ENCODE peak calls at places on chromosomes 16 and 17, in five cellular contexts. J, T, X, L and R are unnamed samples.
A peak's percentile ranks its signal among the peaks of the same experiment; 100 is the strongest.

GRCh38 chr17:28747046-28747691 is 3.4 kb downstream of the TRAF4 start:
- DNase-seq in J (no peak), T (no peak), X (no peak), L (peak; percentile 71), R (no peak)

GRCh38 chr16:52069866-52070265 is 477.1 kb downstream of the TOX3 start:
- DNase-seq in J (no peak), T (peak; percentile 11), X (no peak), L (peak; percentile 71), R (peak; percentile 11)

GRCh38 chr17:79340771-79341528 is 266.3 kb downstream of the ENGASE start:
- DNase-seq in J (no peak), T (no peak), X (no peak), L (no peak), R (no peak)

GRCh38 chr17:83116783-83117555 is 37.6 kb downstream of the METRNL start:
- DNase-seq in J (no peak), T (no peak), X (no peak), L (no peak), R (no peak)

GRCh38 chr16:69448470-69449193 is 24.2 kb downstream of the CYB5B start:
- DNase-seq in J (no peak), T (peak; percentile 67), X (peak; percentile 56), L (no peak), R (peak; percentile 18)

GRCh38 chr16:6317924-6318323 is 1014.7 kb upstream of the RBFOX1 start:
- DNase-seq in J (no peak), T (no peak), X (no peak), L (no peak), R (no peak)

GRCh38 chr16:3541527-3542152 is 35.6 kb downstream of the NLRC3 start:
- DNase-seq in J (no peak), T (no peak), X (no peak), L (no peak), R (no peak)

GRCh38 chr17:73861543-73861942 is 217.3 kb upstream of the SDK2 start:
- DNase-seq in J (no peak), T (no peak), X (no peak), L (no peak), R (no peak)

GRCh38 chr17:49906511-49907136 is 58.8 kb upstream of the TAC4 start:
- DNase-seq in J (no peak), T (no peak), X (no peak), L (no peak), R (no peak)

GRCh38 chr17:75854111-75854748 is 905 bp downstream of the WBP2 start:
- DNase-seq in J (no peak), T (peak; percentile 57), X (no peak), L (peak; percentile 71), R (peak; percentile 45)

GRCh38 chr17:47945080-47945479 is 3.7 kb downstream of the PNPO start:
- DNase-seq in J (no peak), T (no peak), X (no peak), L (no peak), R (no peak)
- TF ChIP-seq CTCF in J (no peak), T (no peak), X (no peak), L (no peak), R (no peak)

DNA sequence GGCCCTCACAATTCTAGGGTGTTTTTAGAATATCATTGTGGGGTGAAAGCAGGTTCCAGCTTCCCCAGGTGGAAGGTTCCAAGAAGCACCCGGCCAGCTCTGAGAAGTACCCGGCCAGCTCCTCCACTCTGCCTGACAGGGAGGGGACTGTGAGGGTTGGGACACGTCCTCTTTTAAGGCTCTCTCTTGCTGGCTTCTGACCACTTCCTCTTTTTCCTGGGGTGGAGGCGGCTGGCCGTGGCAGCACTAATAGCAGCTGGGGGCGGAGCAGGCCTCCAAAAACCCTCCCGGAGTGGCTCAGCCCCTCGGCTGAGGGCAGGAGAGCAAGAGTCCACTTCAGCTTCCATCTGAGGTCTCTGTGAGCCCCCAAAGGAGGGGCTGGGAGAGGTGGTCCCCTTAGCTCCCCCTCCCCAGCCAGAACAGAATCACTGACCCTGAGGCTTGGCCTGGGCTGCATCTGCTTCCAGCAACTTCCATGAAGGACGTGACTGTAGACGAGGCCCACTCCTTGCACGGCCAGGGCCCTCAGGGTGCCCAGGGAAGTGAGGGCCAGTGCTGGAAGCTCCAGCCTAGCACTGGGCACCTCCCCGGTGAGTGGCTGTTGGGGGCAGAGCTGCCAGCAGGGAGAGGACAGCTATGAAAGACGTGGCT is 26.7 kb upstream of the PLCG2 start:
- DNase-seq in J (no peak), T (no peak), X (no peak), L (no peak), R (no peak)
- H3K4me3 ChIP-seq in J (no peak overlapping the region), T (no peak overlapping the region), X (no peak overlapping the region), L (no peak overlapping the region), R (no peak overlapping the region)

GRCh38 chr17:68533887-68534700 is 21.9 kb downstream of the PRKAR1A start:
- DNase-seq in J (no peak), T (peak; percentile 50), X (no peak), L (no peak), R (peak; percentile 61)
- TF ChIP-seq CTCF in J (peak; percentile 57), T (peak; percentile 43), X (peak; percentile 9), L (peak; percentile 44), R (peak; percentile 47)

GRCh38 chr17:42997390-42997983 is 732 bp upstream of the RPL27 start:
- DNase-seq in J (no peak), T (no peak), X (no peak), L (no peak), R (no peak)
- H3K4me3 ChIP-seq in J (peak overlapping the region; percentile 28), T (peak overlapping the region; percentile 12), X (peak overlapping the region; percentile 32), L (no peak overlapping the region), R (peak overlapping the region; percentile 10)

GRCh38 chr17:68513932-68514331 is 1.7 kb downstream of the PRKAR1A start:
- DNase-seq in J (no peak), T (no peak), X (no peak), L (no peak), R (no peak)

GRCh38 chr17:68512967-68513474 is 791 bp downstream of the PRKAR1A start:
- DNase-seq in J (no peak), T (peak; percentile 43), X (no peak), L (peak; percentile 55), R (peak; percentile 55)

GRCh38 chr17:68511254-68511670 is 968 bp upstream of the PRKAR1A start:
- DNase-seq in J (no peak), T (no peak), X (no peak), L (no peak), R (peak; percentile 58)

GRCh38 chr17:68511671-68512246 is 471 bp upstream of the PRKAR1A start:
- DNase-seq in J (peak; percentile 33), T (peak; percentile 65), X (no peak), L (peak; percentile 93), R (peak; percentile 77)

DNA sequence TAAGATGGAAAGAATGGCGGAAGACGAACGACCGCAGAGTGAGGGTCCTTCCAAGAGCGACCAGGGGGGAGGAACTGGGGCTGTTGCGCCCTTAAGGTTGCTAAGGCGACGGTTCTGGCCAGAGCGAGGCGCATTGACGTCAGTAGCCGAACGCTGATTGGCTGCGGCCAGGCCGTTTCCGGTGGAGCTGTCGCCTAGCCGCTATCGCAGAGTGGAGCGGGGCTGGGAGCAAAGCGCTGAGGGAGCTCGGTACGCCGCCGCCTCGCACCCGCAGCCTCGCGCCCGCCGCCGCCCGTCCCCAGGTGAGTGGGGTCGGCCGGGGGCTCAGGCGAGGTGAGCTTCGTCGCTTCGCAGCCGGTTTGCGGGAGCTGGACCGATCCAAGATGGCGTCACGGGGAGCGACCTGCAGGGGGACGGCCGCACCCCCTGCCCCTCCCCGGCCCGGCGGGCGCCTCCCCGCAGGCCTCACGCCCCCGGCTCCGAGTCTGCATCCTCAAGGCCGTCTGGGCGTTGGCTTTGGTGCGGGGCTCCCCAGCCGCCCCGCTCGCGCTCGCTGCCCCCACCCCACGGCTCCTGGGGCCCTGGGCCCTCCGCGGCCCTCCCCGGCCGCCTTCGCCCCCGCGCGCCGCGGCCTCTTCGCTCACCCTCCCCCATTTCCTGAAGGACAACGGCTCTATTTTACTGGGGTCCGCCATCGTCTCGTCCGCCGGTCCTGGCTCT is at the start of gene PRKAR1A:
- DNase-seq in J (peak; percentile 81), T (peak; percentile 95), X (peak; percentile 59), L (peak; percentile 97), R (peak; percentile 95)
- TF ChIP-seq CTCF in J (no peak), T (peak; percentile 2), X (no peak), L (no peak), R (no peak)

GRCh38 chr16:17053536-17054160 is 417.1 kb downstream of the XYLT1 start:
- DNase-seq in J (no peak), T (no peak), X (no peak), L (no peak), R (no peak)
- H3K4me3 ChIP-seq in J (no peak overlapping the region), T (no peak overlapping the region), X (no peak overlapping the region), L (no peak overlapping the region), R (no peak overlapping the region)

GRCh38 chr16:847151-847550 is 46.6 kb upstream of the GNG13 start:
- DNase-seq in J (no peak), T (no peak), X (no peak), L (no peak), R (no peak)
- TF ChIP-seq CTCF in J (no peak), T (no peak), X (no peak), L (no peak), R (no peak)

GRCh38 chr17:43846221-43846712 is 709 bp upstream of the CD300LG start:
- DNase-seq in J (peak; percentile 33), T (peak; percentile 58), X (peak; percentile 3), L (peak; percentile 88), R (peak; percentile 63)
- H3K4me3 ChIP-seq in J (no peak overlapping the region), T (no peak overlapping the region), X (no peak overlapping the region), L (no peak overlapping the region), R (no peak overlapping the region)

DNA sequence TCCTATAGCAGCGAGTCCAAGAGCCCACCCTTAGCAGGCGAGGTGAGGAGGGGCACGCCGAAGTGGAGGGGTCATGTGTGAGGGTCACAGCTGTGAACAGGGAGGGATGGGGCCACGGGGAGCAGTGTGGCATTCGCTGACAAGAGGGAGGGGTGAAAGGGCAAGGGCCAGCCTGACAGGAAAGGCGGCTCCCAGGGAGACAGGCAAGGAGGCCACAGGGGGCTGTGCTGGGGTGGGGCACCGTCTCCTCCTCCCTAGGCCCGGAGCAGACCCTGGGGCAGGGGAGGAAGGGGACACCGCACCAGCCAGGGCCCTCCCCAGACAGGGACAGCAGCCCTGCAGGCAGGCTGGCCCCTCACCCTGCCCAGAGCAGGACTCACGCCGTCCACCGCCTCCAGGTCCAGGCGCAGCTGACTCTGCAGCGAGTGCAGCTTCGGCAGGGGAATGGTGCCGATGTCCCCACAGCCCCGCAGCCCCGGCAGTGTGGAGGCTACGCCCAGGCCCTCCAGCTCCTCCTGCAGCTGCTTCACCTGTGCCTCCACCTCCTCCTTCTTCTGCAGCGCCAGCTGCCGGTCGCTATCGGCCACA is 15.1 kb downstream of the GNPTG start:
- DNase-seq in J (no peak), T (no peak), X (no peak), L (no peak), R (no peak)
- TF ChIP-seq CTCF in J (no peak), T (no peak), X (no peak), L (no peak), R (no peak)

GRCh38 chr16:79269211-79269863 is 331.2 kb downstream of the MAF start:
- DNase-seq in J (no peak), T (no peak), X (no peak), L (no peak), R (no peak)
- H3K4me3 ChIP-seq in J (no peak overlapping the region), T (no peak overlapping the region), X (no peak overlapping the region), L (no peak overlapping the region), R (no peak overlapping the region)